ENCODE peak calls at places on chromosome 1, in four cellular contexts. G is neural progenitor cell, U is GM23338, W is heart left ventricle. I is an unnamed sample.

GRCh38 chr1:234528073-234528865 is 49.3 kb upstream of the TARBP1 start:
- DNase-seq in G (no peak), U (no peak), W (peak; percentile 55), I (no peak)

GRCh38 chr1:115463347-115463746 is 125.3 kb upstream of the NGF start:
- DNase-seq in G (no peak), U (no peak), W (no peak), I (no peak)

GRCh38 chr1:179016694-179017382 is 8.9 kb upstream of the FAM20B start:
- DNase-seq in G (no peak), U (no peak), W (peak; percentile 73), I (peak; percentile 75)

GRCh38 chr1:2382621-2383361 is 8.6 kb downstream of the MORN1 start:
- DNase-seq in G (peak; percentile 71), U (peak; percentile 83), W (no peak), I (no peak)

GRCh38 chr1:91553196-91553595 is 52.5 kb downstream of the CDC7 start:
- DNase-seq in G (no peak), U (no peak), W (no peak), I (peak; percentile 6)

GRCh38 chr1:6002714-6003501 is 10.7 kb upstream of the NPHP4 start:
- DNase-seq in G (no peak), U (peak; percentile 36), W (peak; percentile 61), I (no peak)

GRCh38 chr1:153939476-153939875 is 7.0 kb downstream of the DENND4B start:
- DNase-seq in G (no peak), U (no peak), W (no peak), I (no peak)

GRCh38 chr1:52855584-52855983 is 13.0 kb downstream of the ZYG11A start:
- DNase-seq in G (no peak), U (no peak), W (no peak), I (no peak)

GRCh38 chr1:231776006-231776707 is 149.6 kb downstream of the DISC1 start:
- DNase-seq in G (no peak), U (no peak), W (no peak), I (no peak)

GRCh38 chr1:175968486-175969182 is 225.2 kb upstream of the TNR start:
- DNase-seq in G (no peak), U (no peak), W (no peak), I (no peak)

GRCh38 chr1:44423706-44424546 is 18.9 kb downstream of the RNF220 start:
- DNase-seq in G (no peak), U (peak; percentile 63), W (peak; percentile 63), I (peak; percentile 91)

DNA sequence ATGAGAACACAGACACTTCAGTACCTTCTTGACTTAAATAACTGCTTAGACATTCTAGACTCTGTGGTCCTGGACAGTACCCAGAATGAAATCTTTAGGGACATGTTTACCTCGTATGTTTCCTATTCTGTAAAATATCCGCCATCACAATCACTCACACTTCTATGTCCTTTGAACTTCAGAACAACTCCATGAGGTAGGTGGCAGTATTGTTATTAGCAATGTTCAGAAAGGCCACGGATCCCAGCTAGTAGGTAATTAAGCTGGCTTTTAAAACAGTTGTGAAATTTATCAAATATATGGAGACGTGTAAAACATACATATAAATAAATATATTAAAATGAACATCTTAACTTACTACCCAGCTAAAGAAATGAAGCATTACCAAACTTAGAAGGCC is 83.4 kb downstream of the CACHD1 start:
- DNase-seq in G (no peak), U (no peak), W (no peak), I (no peak)
- TF ChIP-seq CTCF in G (no peak), U (no peak), W (no peak), I (no peak)

GRCh38 chr1:205407970-205408369 is 13.9 kb downstream of the LEMD1 start:
- DNase-seq in G (no peak), U (no peak), W (no peak), I (no peak)
- H3K4me1 ChIP-seq in G (no peaks in the 10 kb centered on the region), U (peaks cover 10% of the 10 kb centered on the region), W (no peaks in the 10 kb centered on the region), I (no peaks in the 10 kb centered on the region)

DNA sequence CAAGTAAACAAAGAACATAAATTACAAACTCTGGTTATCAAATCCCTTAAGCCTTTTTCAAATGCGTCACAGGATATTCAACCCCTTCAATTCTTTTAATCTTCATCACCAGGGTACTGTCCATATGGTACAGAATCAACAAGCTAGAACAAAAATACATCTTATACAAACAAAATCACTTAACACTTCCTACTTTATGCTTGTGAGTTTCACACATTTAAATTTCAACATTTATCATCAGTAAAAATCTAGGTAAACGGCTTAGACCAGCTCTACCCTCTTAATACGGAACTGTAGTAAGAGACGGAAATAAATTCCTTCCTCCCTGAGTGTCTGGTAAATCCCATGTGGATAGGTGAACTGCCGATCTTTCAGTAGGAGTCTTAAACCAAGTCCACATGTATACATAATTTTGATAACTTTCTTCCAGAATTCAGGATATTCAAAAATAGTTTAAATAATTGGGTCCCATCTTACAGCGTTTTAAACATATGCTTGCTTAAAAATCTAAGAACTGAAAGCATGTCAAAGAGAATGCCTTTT is 1.0 kb downstream of the CCDC181 start:
- DNase-seq in G (no peak), U (no peak), W (no peak), I (no peak)
- H3K4me3 ChIP-seq in G (peak overlapping the region; percentile 61), U (peak overlapping the region; percentile 59), W (no peak overlapping the region), I (no peak overlapping the region)

GRCh38 chr1:150165622-150166612 is 16.2 kb downstream of the PLEKHO1 start:
- DNase-seq in G (peak; percentile 79), U (peak; percentile 91), W (peak; percentile 41), I (no peak)
- TF ChIP-seq CTCF in G (peak; percentile 73), U (peak; percentile 73), W (peak; percentile 63), I (peak; percentile 54)

DNA sequence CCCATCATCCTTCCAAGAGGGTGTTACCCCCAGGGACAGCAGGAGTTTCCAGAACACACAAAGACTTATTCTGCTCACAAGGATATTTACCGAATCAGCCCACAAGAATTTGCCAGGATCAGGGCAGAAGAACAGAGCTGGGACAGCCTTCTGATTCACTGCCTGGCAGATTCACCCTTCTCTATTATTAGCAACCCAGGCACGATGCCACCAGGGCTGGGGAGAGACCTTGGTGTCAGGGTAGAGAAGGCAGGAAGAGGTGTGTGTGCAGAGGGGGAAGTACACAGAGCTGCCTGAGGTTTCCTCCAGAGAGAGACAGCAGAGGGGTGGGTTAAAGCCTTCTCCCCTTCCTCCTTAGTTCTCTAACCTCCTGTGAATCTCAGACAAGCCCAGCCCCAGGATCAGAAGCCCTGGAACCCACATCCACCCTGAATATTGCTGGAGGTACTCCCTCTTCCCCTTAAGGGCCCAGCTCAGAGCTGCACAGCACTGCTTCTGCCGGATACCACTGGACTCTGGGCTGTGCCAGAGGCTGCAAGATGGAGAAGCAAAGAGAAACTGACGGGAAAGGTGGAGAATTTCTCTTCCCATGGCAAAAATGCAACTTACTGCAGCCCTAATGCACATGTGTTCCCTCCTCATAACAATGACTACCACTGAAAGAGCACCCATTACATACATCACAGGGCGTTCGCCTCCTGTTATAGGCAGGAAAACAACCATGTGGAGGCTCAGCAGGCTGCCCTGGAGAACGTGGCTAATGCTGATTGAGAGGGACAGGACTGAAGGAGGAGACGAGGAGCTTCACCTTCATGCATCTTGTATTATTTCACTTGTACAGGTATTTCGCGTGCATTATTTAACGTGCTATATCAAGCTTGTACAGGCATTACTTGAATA is 61.7 kb downstream of the ITPKB start:
- DNase-seq in G (no peak), U (no peak), W (peak; percentile 79), I (peak; percentile 96)
- H3K4me1 ChIP-seq in G (peaks cover 35% of the 10 kb centered on the region), U (peaks cover 15% of the 10 kb centered on the region), W (peaks cover 81% of the 10 kb centered on the region), I (peaks cover 22% of the 10 kb centered on the region)